ENCODE peak calls at places on chromosomes 11 and 22, in four cellular contexts. C is AG09309, V is osteocyte, J is kidney. K is an unnamed sample.

GRCh38 chr22:26542831-26543230 is 30.6 kb upstream of the TFIP11 start:
- DNase-seq in V (no peak), J (no peak), C (no peak), K (no peak)

GRCh38 chr22:23073506-23074229 is 3.3 kb downstream of the GNAZ start:
- DNase-seq in J (peak), V (no peak), C (no peak), K (no peak)

GRCh38 chr11:12122083-12122482 is 11.7 kb downstream of the MICAL2 start:
- DNase-seq in C (no peak), J (no peak), V (no peak), K (no peak)

GRCh38 chr11:19018901-19019300 is 41.6 kb downstream of the MRGPRX2 start:
- DNase-seq in J (no peak), C (no peak), V (no peak), K (no peak)

GRCh38 chr22:45884201-45885067 is 92.5 kb downstream of the WNT7B start:
- DNase-seq in V (no peak), C (no peak), J (peak), K (peak)

GRCh38 chr11:93570759-93571413 is 27.7 kb upstream of the SMCO4 start:
- DNase-seq in V (no peak), C (peak), J (no peak), K (no peak)

GRCh38 chr22:45777046-45777851 is 105.6 kb downstream of the ATXN10 start:
- DNase-seq in C (no peak), J (no peak), V (no peak), K (no peak)

GRCh38 chr22:34814260-34814659 is 251.7 kb upstream of the ISX start:
- DNase-seq in C (no peak), V (no peak), J (no peak), K (no peak)

GRCh38 chr11:113923572-113923971 is 19.0 kb downstream of the HTR3B start:
- DNase-seq in J (no peak), V (no peak), C (no peak), K (no peak)

GRCh38 chr11:109112748-109113378 is 309.1 kb upstream of the C11orf87 start:
- DNase-seq in J (no peak), C (no peak), V (no peak), K (no peak)

GRCh38 chr22:43007519-43008102 is 7.3 kb downstream of the PACSIN2 start:
- DNase-seq in V (no peak), J (peak), C (no peak), K (no peak)

GRCh38 chr22:20174785-20175596 is 24.1 kb upstream of the CCDC188 start:
- DNase-seq in V (no peak), C (no peak), J (no peak), K (no peak)

DNA sequence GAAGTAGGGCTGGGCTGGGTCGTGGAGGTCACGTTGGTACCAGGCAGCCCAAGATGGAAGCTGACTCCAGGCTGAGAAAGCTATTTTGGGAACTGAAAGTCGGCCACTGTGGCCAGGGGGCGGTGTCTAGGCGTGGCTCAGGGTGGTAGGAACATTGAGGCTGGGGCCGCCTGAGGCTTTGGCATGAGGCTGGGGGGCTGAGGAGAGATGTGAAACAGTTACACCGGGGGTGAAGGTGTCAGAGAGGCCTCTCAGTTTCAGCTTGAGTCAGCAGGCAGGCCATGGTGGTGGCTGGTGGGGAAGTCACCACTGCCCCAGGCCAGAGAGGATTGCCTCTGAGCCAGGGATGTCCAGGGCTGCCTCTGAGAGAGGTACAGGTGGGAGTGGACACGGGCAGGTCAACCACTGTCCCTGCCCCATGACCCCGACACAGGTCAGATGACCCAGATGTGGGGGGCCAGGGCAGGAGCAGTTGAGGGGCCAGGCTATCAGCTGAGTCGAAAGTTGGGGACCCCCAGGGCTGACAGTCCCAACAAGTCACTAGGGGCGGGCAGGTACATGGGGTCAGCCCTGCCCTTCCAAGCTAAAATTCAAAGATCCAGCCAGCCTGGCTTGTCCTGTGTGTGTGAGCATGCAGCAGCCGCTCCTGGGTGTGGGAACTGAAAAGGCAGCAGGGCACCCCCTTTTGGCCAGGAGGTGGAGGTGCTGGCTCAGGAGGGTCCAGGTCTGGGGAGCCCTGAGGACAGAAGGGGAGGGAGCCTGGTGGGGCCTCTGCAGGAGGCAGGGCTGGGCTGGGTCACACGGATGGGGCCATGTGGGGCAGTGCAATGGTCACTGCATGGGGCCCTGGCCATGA is 7.2 kb downstream of the KCNK7 start:
- DNase-seq in J (peak), V (no peak), C (no peak), K (peak)
- TF ChIP-seq CTCF in J (peak), V (peak), C (peak), K (peak)

GRCh38 chr11:66976048-66976467 is 954 bp downstream of the C11orf86 start:
- DNase-seq in J (no peak), C (no peak), V (no peak), K (no peak)
- TF ChIP-seq CTCF in J (peak), C (peak), V (peak), K (peak)

GRCh38 chr11:73227571-73228211 is 9.6 kb downstream of the P2RY2 start:
- DNase-seq in C (no peak), V (no peak), J (peak), K (no peak)
- TF ChIP-seq CTCF in C (no peak), V (no peak), J (no peak), K (no peak)

DNA sequence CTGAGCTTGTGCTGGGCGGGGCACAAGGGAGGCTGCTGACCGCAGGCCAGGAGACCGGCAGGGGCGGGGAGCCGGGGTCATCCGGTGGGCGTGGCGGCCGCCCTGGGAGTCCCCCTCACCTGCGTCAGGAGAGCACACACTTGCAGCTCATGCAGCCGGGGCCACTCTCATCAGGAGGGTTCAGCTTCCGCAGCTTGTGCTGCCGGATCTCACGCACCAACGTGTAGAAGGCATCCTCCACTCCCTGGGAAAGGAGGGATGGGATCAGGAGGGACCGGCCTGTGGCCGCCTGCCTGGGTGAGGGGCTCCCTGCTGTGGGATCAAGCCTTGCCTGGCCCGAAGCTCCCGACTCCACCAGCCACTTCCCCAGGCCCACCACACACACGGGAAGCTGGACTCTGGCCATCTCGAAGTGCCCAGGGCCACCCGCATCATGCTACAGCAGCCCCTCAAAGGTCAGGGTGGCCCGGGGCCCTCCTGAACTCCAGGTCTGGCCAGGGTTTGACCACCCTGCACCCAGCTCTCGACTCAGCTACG is 2.8 kb downstream of the HRAS start:
- DNase-seq in V (peak), J (no peak), C (no peak), K (no peak)
- TF ChIP-seq CTCF in V (no peak), J (no peak), C (no peak), K (no peak)

DNA sequence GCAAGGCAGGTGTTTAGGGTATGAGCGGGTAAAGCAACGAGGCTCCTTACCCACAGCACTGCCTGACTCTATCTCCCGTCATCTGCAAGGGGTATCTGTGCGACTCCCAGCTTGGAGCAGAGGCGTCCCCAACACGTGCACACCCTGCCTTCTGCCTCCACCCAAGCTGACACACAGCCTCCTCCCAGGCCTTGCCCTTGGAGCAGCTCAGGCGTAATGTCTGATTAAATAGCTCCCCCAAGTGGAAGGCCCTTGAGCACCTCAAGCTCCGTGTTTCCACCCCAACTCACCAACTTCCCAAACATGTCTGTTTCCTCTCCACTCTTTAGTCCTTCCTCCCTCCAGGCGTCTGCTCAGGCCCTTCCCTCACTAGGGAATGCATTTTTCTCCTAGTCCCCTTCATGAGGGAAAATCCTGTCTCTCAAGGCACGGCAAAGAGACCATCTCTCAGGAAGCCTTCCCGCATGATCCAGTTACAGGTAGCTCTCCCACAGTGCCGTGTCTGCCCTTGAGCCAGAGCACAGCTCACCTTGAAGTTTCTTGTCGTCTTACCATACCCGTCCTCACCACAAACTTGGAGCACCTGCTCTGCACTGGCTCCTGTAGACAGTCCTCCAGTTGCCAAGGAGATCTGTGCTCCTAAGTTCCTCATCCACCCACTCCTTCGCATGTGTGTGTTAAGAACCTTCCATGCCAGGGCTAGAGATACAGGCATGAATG is 15.8 kb downstream of the CYB5R2 start:
- DNase-seq in J (no peak), C (no peak), V (peak), K (no peak)
- TF ChIP-seq CTCF in J (peak), C (peak), V (peak), K (peak)

GRCh38 chr11:41947392-41947791 is 487.9 kb upstream of the LRRC4C start:
- DNase-seq in V (no peak), J (peak), C (no peak), K (no peak)
- TF ChIP-seq CTCF in V (no peak), J (no peak), C (no peak), K (no peak)

GRCh38 chr11:67354314-67355022 is 1.1 kb upstream of the POLD4 start:
- DNase-seq in J (peak), V (no peak), C (peak), K (no peak)
- TF ChIP-seq CTCF in J (no peak), V (peak), C (peak), K (no peak)

DNA sequence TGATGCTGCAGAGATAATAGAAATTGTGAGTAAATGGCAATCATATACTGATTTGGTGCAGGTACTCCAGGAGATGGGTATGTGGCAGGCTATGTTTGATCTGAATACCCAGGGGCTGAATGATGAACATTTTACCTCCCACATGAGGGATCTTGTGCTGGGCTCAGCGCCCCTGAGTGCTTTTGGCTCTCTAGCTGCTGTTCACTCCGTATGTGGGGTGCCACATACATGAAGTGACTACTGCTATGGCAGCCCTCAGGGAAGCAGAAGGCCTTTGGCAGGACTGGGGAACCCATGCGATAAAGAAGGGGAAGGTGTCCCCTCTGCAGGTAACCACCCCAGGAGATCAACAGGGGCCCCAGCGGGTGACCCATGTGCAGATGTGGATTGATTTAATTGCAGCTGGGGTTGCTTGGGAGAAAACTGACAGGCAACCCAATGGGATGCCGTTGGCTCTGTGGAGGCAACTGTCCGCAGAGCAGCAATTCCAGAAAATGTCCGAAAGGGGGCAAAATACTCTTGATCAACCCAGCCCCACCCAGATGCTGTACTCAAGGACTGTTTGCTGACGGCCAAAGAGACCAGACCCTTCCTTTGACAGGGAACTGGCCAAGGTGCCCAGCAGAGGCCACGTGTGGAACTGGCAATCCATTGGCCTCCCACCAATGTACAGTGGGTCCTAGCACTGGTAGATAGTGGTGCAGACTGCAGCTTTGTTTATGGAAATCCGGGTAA is 29.5 kb upstream of the KCNA4 start:
- DNase-seq in V (no peak), C (no peak), J (no peak), K (no peak)
- TF ChIP-seq CTCF in V (no peak), C (no peak), J (no peak), K (peak)

K was measured in type B pancreatic cell.